ENCODE peak calls at places on chromosomes 2 and 18, in five cellular contexts. O is neuronal stem cell, I is left lung, S is SJSA1, J is sigmoid colon. E is an unnamed sample.

GRCh38 chr2:216298719-216299118 is 73.6 kb downstream of the MARCHF4 start:
- DNase-seq in J (no peak), S (no peak), I (no peak), O (no peak), E (no peak)

GRCh38 chr2:221241072-221241471 is 331.0 kb downstream of the EPHA4 start:
- DNase-seq in J (no peak), I (no peak), S (no peak), O (no peak), E (no peak)

GRCh38 chr2:1405124-1405523 is 8.1 kb upstream of the TPO start:
- DNase-seq in O (no peak), I (no peak), J (no peak), S (no peak), E (no peak)

GRCh38 chr2:186518291-186518690 is 32.2 kb downstream of the ZC3H15 start:
- DNase-seq in J (no peak), O (no peak), I (no peak), S (no peak), E (no peak)

GRCh38 chr2:96923810-96924774 is 54.2 kb upstream of the SEMA4C start:
- DNase-seq in O (no peak), I (no peak), J (no peak), S (no peak), E (no peak)

GRCh38 chr2:172968061-172968469 is 107.6 kb upstream of the MAP3K20 start:
- DNase-seq in J (no peak), O (no peak), S (peak), I (no peak), E (no peak)

GRCh38 chr2:46034535-46034934 is 262.7 kb upstream of the EPAS1 start:
- DNase-seq in O (no peak), I (no peak), J (no peak), S (no peak), E (no peak)

GRCh38 chr2:226793615-226794014 is 6.0 kb downstream of the IRS1 start:
- DNase-seq in J (no peak), O (no peak), I (no peak), S (no peak), E (no peak)

GRCh38 chr2:213085538-213085937 is 65.9 kb downstream of the IKZF2 start:
- DNase-seq in J (no peak), I (no peak), S (no peak), O (no peak), E (no peak)

GRCh38 chr2:23235292-23235691 is 149.7 kb upstream of the KLHL29 start:
- DNase-seq in O (no peak), I (no peak), S (no peak), J (no peak), E (no peak)

GRCh38 chr18:25646971-25647370 is 295.0 kb upstream of the ZNF521 start:
- DNase-seq in S (no peak), J (no peak), O (no peak), I (no peak), E (no peak)

GRCh38 chr2:235105821-235106359 is 154.1 kb downstream of the SH3BP4 start:
- DNase-seq in S (peak), J (no peak), O (no peak), I (no peak), E (no peak)

GRCh38 chr2:147197754-147198153 is 647.1 kb upstream of the ACVR2A start:
- DNase-seq in S (no peak), J (no peak), O (no peak), I (no peak), E (no peak)

GRCh38 chr2:13524492-13524891 is 807.8 kb downstream of the TRIB2 start:
- DNase-seq in J (no peak), S (no peak), O (no peak), I (no peak), E (no peak)

GRCh38 chr2:239833728-239834109 is 191.4 kb downstream of the NDUFA10 start:
- DNase-seq in I (no peak), J (no peak), O (no peak), S (peak), E (no peak)

GRCh38 chr2:146844226-146844990 is 1000.4 kb upstream of the ACVR2A start:
- DNase-seq in I (no peak), J (no peak), S (no peak), O (no peak), E (no peak)

GRCh38 chr2:106332054-106332453 is 136.2 kb downstream of the RGPD3 start:
- DNase-seq in I (no peak), S (no peak), J (no peak), O (no peak), E (no peak)

GRCh38 chr18:79853303-79853992 is 55.7 kb downstream of the KCNG2 start:
- DNase-seq in O (no peak), I (no peak), S (peak), J (no peak), E (no peak)

GRCh38 chr18:55862693-55863485 is 274.9 kb upstream of the TCF4 start:
- DNase-seq in J (no peak), I (no peak), S (no peak), O (no peak), E (no peak)

GRCh38 chr18:45608400-45608799 is 6.9 kb upstream of the SLC14A2 start:
- DNase-seq in J (no peak), S (no peak), O (no peak), I (no peak), E (no peak)

GRCh38 chr2:102837626-102838198 is 75.9 kb downstream of the TMEM182 start:
- DNase-seq in O (no peak), I (peak), S (no peak), J (no peak), E (no peak)

GRCh38 chr18:48922801-48923730 is 27.7 kb downstream of the SMAD7 start:
- DNase-seq in O (no peak), S (peak), I (peak), J (peak), E (no peak)

GRCh38 chr2:101912545-101912944 is 79.2 kb upstream of the IL1R2 start:
- DNase-seq in S (no peak), O (no peak), I (no peak), J (no peak), E (no peak)

GRCh38 chr18:11689972-11690570 is 1.0 kb downstream of the GNAL start:
- DNase-seq in O (no peak), J (no peak), I (no peak), S (no peak), E (no peak)

GRCh38 chr2:183349046-183349445 is 224.8 kb downstream of the NUP35 start:
- DNase-seq in J (no peak), S (no peak), I (no peak), O (no peak), E (no peak)

GRCh38 chr18:63299837-63300787 is 19.5 kb downstream of the BCL2 start:
- DNase-seq in S (no peak), I (no peak), J (no peak), O (no peak), E (no peak)

GRCh38 chr18:55121397-55122170 is 162.3 kb upstream of the CCDC68 start:
- DNase-seq in J (no peak), O (no peak), I (no peak), S (no peak), E (no peak)

GRCh38 chr2:148042219-148042618 is 21.3 kb downstream of the MBD5 start:
- DNase-seq in J (no peak), O (no peak), I (no peak), S (no peak), E (no peak)

GRCh38 chr2:154125900-154126299 is 254.2 kb downstream of the GALNT13 start:
- DNase-seq in S (no peak), O (no peak), J (no peak), I (no peak), E (no peak)

GRCh38 chr18:55233850-55234249 is 274.6 kb upstream of the CCDC68 start:
- DNase-seq in O (no peak), S (no peak), J (no peak), I (no peak), E (no peak)

GRCh38 chr2:74560591-74560990 is 6.1 kb downstream of the DOK1 start:
- DNase-seq in I (no peak), S (no peak), O (no peak), J (no peak), E (no peak)

GRCh38 chr2:234302664-234302991 is 194.3 kb downstream of the ARL4C start:
- DNase-seq in O (no peak), S (no peak), I (no peak), J (no peak), E (no peak)

GRCh38 chr2:102449370-102449974 is 23.6 kb upstream of the SLC9A4 start:
- DNase-seq in I (no peak), S (no peak), J (no peak), O (no peak), E (peak)

GRCh38 chr2:235460548-235461047 is 33.2 kb upstream of the AGAP1 start:
- DNase-seq in J (no peak), I (no peak), O (no peak), S (no peak), E (no peak)

GRCh38 chr18:79615586-79615985 is 64.0 kb upstream of the CTDP1 start:
- DNase-seq in J (no peak), O (no peak), I (peak), S (no peak), E (no peak)

GRCh38 chr2:170679607-170680079 is 35.5 kb upstream of the SP5 start:
- DNase-seq in S (no peak), I (peak), J (no peak), O (no peak), E (no peak)

GRCh38 chr2:1730047-1730937 is 14.0 kb downstream of the PXDN start:
- DNase-seq in O (no peak), J (peak), S (peak), I (peak), E (no peak)

DNA sequence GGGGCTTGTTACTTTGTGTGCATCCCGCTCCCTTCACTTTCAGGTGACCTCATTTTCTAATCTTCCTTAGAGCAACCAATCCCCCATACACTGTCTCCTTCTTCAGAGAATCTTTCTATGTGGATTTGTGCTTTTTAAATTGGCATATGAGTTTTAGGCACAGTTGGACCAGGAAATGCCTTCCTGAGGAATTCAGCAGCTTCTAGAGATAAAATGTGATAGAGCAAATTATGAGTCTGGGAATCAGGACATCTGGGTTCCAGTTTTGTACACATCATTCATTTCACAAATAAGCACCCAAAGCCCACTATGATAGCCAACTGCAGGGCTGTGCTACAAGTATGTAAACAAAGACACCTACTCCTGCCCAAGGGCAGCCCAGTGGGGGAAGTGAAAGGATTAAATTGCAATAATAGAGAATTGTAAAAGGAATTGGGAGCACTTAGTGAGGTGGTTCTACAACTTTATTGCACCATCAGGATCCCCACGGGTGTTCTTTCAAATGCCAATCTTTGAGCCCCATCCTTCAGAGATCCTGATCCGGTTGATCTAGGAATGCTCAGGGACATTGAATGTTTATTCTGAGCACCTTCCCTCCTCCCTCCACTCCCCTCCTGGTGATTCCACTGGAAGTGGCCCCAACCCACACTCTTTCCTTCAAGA is 11.3 kb upstream of the KCMF1 start:
- DNase-seq in O (no peak), S (peak), I (no peak), J (no peak), E (no peak)
- H3K4me3 ChIP-seq in O (no peak), S (no peak), I (no peak), J (no peak), E (no peak)

GRCh38 chr2:47401789-47402554 is 984 bp upstream of the MSH2 start:
- DNase-seq in S (no peak), J (no peak), O (no peak), I (no peak), E (no peak)
- H3K4me3 ChIP-seq in S (peak), J (peak), O (no peak), I (peak), E (peak)

GRCh38 chr2:39432701-39433100 is 4.4 kb downstream of the MAP4K3 start:
- DNase-seq in S (no peak), O (no peak), J (no peak), I (no peak), E (no peak)
- H3K4me3 ChIP-seq in S (no peak), O (no peak), J (no peak), I (no peak), E (no peak)

GRCh38 chr2:112485849-112486248 is 3.9 kb downstream of the TTL start:
- DNase-seq in S (no peak), J (no peak), O (no peak), I (no peak), E (no peak)

GRCh38 chr2:112481528-112482228 is at the start of gene TTL:
- DNase-seq in J (peak), I (peak), S (peak), O (peak), E (peak)

GRCh38 chr2:112482309-112483046 is 522 bp downstream of the TTL start:
- DNase-seq in O (peak), I (peak), J (peak), S (peak), E (peak)

GRCh38 chr2:112483047-112483473 is 1.1 kb downstream of the TTL start:
- DNase-seq in J (no peak), I (no peak), O (peak), S (peak), E (no peak)

DNA sequence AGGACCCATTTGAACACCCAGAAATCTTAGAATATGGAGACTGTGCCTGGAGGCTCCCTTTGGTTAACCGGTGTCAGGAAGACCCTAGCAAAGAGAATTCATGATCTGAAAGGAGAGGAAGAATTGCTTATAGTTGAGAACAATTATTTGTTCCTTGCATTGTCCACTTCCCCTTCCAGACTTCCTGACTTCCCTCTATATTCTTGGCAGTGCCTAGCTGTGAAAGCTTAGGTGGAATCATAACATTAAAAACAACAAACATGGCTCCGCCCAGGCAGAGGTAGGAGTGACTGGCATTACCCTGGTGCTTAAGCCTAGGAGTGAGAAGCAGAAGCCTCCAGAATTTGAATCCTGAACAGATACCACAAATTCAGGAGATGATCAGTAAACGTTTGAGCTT is 1.9 kb downstream of the TTL start:
- DNase-seq in O (no peak), I (no peak), S (no peak), J (no peak), E (no peak)
- H3K4me3 ChIP-seq in O (no peak), I (no peak), S (peak), J (no peak), E (no peak)

GRCh38 chr2:10305254-10305635 is 2.5 kb downstream of the HPCAL1 start:
- DNase-seq in O (no peak), I (no peak), S (no peak), J (no peak), E (peak)

GRCh38 chr2:10305715-10306114 is 3.0 kb downstream of the HPCAL1 start:
- DNase-seq in S (no peak), O (no peak), J (no peak), I (no peak), E (no peak)

GRCh38 chr2:10308866-10309265 is 6.2 kb downstream of the HPCAL1 start:
- DNase-seq in I (no peak), J (no peak), O (no peak), S (no peak), E (no peak)

GRCh38 chr2:10307561-10308156 is 5.0 kb downstream of the HPCAL1 start:
- DNase-seq in I (no peak), S (no peak), J (no peak), O (no peak), E (no peak)

GRCh38 chr2:10306901-10307463 is 4.3 kb downstream of the HPCAL1 start:
- DNase-seq in S (no peak), J (no peak), I (no peak), O (no peak), E (no peak)
- H3K4me3 ChIP-seq in S (no peak), J (no peak), I (no peak), O (no peak), E (no peak)

GRCh38 chr2:112833532-112833931 is 3.0 kb downstream of the IL1B start:
- DNase-seq in I (no peak), O (no peak), S (no peak), J (no peak), E (no peak)

GRCh38 chr2:112839407-112840067 is 3.0 kb upstream of the IL1B start:
- DNase-seq in I (no peak), J (no peak), O (no peak), S (peak), E (no peak)

GRCh38 chr2:112834379-112835014 is 2.1 kb downstream of the IL1B start:
- DNase-seq in O (no peak), I (no peak), S (no peak), J (no peak), E (no peak)

GRCh38 chr2:112835553-112836535 is 735 bp downstream of the IL1B start:
- DNase-seq in J (no peak), O (no peak), S (peak), I (no peak), E (no peak)

GRCh38 chr2:112836695-112837117 is at the start of gene IL1B:
- DNase-seq in S (peak), O (no peak), J (no peak), I (no peak), E (no peak)
- H3K4me3 ChIP-seq in S (peak), O (no peak), J (no peak), I (no peak), E (no peak)

GRCh38 chr2:16102976-16103380 is 162.6 kb downstream of the MYCN start:
- DNase-seq in S (no peak), O (no peak), J (no peak), I (no peak), E (no peak)
- H3K4me3 ChIP-seq in S (no peak), O (no peak), J (no peak), I (no peak), E (no peak)

DNA sequence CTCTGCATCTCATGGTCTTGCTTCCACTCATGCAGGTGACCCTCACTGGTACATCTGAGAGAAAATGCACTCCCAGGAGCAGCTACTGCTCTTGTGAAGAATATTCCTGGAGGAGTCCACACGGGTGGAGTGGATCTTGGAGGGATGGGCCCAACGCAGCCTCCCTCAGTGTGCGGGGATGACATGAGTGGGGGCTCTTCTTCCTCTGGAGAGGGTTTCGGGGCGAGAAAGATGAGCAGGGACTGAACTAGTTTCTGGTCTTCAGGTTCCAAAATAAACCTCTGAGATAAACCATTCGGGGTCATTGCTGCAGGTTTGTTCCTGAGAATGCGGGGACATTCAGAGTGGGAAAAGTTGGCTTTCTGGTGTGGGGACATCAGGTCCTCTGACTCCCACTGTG is 39.1 kb downstream of the COPS8 start:
- DNase-seq in J (no peak), I (no peak), S (no peak), O (no peak), E (no peak)
- H3K4me3 ChIP-seq in J (no peak), I (no peak), S (no peak), O (no peak), E (no peak)